ENCODE peak calls at places on chromosomes 3 and 15, in ten cellular contexts. One of them, this sample, is unnamed.

GRCh38 chr3:107431298-107432012 is 54.2 kb downstream of the CCDC54 start:
- DNase-seq in amniotic epithelial cell: peak
- DNase-seq in H9: peak
- DNase-seq in NCI-H526: no peak
- DNase-seq in HTR-8/SVneo: peak
- DNase-seq in caudate nucleus: peak
- DNase-seq in renal cortical epithelial cell: peak
- DNase-seq in right cardiac atrium: peak
- DNase-seq in HFF-Myc: no peak
- DNase-seq in fibroblast of pulmonary artery: peak
- DNase-seq in this sample: no peak

GRCh38 chr3:152688313-152688712 is 146.6 kb upstream of the P2RY1 start:
- DNase-seq in H9: peak
- DNase-seq in HFF-Myc: no peak
- DNase-seq in HTR-8/SVneo: no peak
- DNase-seq in caudate nucleus: no peak
- DNase-seq in fibroblast of pulmonary artery: no peak
- DNase-seq in NCI-H526: no peak
- DNase-seq in renal cortical epithelial cell: peak
- DNase-seq in right cardiac atrium: no peak
- DNase-seq in amniotic epithelial cell: no peak
- DNase-seq in this sample: peak

GRCh38 chr15:45604321-45604720 is 17.1 kb downstream of the BLOC1S6 start:
- DNase-seq in HTR-8/SVneo: no peak
- DNase-seq in fibroblast of pulmonary artery: no peak
- DNase-seq in NCI-H526: no peak
- DNase-seq in H9: no peak
- DNase-seq in renal cortical epithelial cell: no peak
- DNase-seq in right cardiac atrium: no peak
- DNase-seq in caudate nucleus: no peak
- DNase-seq in HFF-Myc: no peak
- DNase-seq in amniotic epithelial cell: peak
- DNase-seq in this sample: no peak

GRCh38 chr15:71841563-71841962 is 31.2 kb downstream of the NR2E3 start:
- DNase-seq in NCI-H526: no peak
- DNase-seq in caudate nucleus: no peak
- DNase-seq in fibroblast of pulmonary artery: no peak
- DNase-seq in H9: no peak
- DNase-seq in right cardiac atrium: no peak
- DNase-seq in renal cortical epithelial cell: no peak
- DNase-seq in HTR-8/SVneo: no peak
- DNase-seq in HFF-Myc: no peak
- DNase-seq in amniotic epithelial cell: no peak
- DNase-seq in this sample: no peak

GRCh38 chr3:111676177-111677021 is 81.3 kb upstream of the ZBED2 start:
- DNase-seq in renal cortical epithelial cell: peak
- DNase-seq in HTR-8/SVneo: peak
- DNase-seq in right cardiac atrium: no peak
- DNase-seq in H9: no peak
- DNase-seq in fibroblast of pulmonary artery: peak
- DNase-seq in HFF-Myc: no peak
- DNase-seq in amniotic epithelial cell: peak
- DNase-seq in NCI-H526: no peak
- DNase-seq in caudate nucleus: no peak
- DNase-seq in this sample: peak

GRCh38 chr15:69107025-69107620 is 53.3 kb upstream of the GLCE start:
- DNase-seq in HTR-8/SVneo: no peak
- DNase-seq in HFF-Myc: no peak
- DNase-seq in renal cortical epithelial cell: no peak
- DNase-seq in fibroblast of pulmonary artery: no peak
- DNase-seq in H9: no peak
- DNase-seq in caudate nucleus: no peak
- DNase-seq in right cardiac atrium: no peak
- DNase-seq in NCI-H526: no peak
- DNase-seq in amniotic epithelial cell: peak
- DNase-seq in this sample: peak

GRCh38 chr3:126891791-126892190 is 91.1 kb upstream of the PLXNA1 start:
- DNase-seq in H9: no peak
- DNase-seq in amniotic epithelial cell: no peak
- DNase-seq in renal cortical epithelial cell: no peak
- DNase-seq in fibroblast of pulmonary artery: no peak
- DNase-seq in NCI-H526: no peak
- DNase-seq in HFF-Myc: no peak
- DNase-seq in right cardiac atrium: no peak
- DNase-seq in HTR-8/SVneo: no peak
- DNase-seq in caudate nucleus: no peak
- DNase-seq in this sample: no peak

GRCh38 chr3:143294183-143294582 is 174.6 kb downstream of the CHST2 start:
- DNase-seq in H9: no peak
- DNase-seq in HTR-8/SVneo: no peak
- DNase-seq in right cardiac atrium: no peak
- DNase-seq in HFF-Myc: no peak
- DNase-seq in renal cortical epithelial cell: no peak
- DNase-seq in caudate nucleus: no peak
- DNase-seq in NCI-H526: no peak
- DNase-seq in fibroblast of pulmonary artery: no peak
- DNase-seq in amniotic epithelial cell: no peak
- DNase-seq in this sample: no peak

GRCh38 chr3:61594978-61595687 is 33.8 kb downstream of the PTPRG start:
- DNase-seq in HFF-Myc: no peak
- DNase-seq in NCI-H526: no peak
- DNase-seq in H9: no peak
- DNase-seq in caudate nucleus: no peak
- DNase-seq in right cardiac atrium: no peak
- DNase-seq in fibroblast of pulmonary artery: peak
- DNase-seq in renal cortical epithelial cell: no peak
- DNase-seq in amniotic epithelial cell: no peak
- DNase-seq in HTR-8/SVneo: no peak
- DNase-seq in this sample: peak

GRCh38 chr3:128922804-128923459 is 43.5 kb downstream of the ACAD9 start:
- DNase-seq in NCI-H526: no peak
- DNase-seq in H9: peak
- DNase-seq in right cardiac atrium: no peak
- DNase-seq in HFF-Myc: no peak
- DNase-seq in amniotic epithelial cell: no peak
- DNase-seq in HTR-8/SVneo: no peak
- DNase-seq in renal cortical epithelial cell: no peak
- DNase-seq in fibroblast of pulmonary artery: no peak
- DNase-seq in caudate nucleus: no peak
- DNase-seq in this sample: no peak

GRCh38 chr3:150722267-150722666 is 18.5 kb upstream of the ERICH6 start:
- DNase-seq in right cardiac atrium: no peak
- DNase-seq in fibroblast of pulmonary artery: no peak
- DNase-seq in caudate nucleus: no peak
- DNase-seq in HFF-Myc: no peak
- DNase-seq in amniotic epithelial cell: no peak
- DNase-seq in H9: no peak
- DNase-seq in renal cortical epithelial cell: no peak
- DNase-seq in HTR-8/SVneo: no peak
- DNase-seq in NCI-H526: no peak
- DNase-seq in this sample: no peak

GRCh38 chr3:195186041-195186709 is 84.8 kb downstream of the XXYLT1 start:
- DNase-seq in caudate nucleus: no peak
- DNase-seq in amniotic epithelial cell: no peak
- DNase-seq in H9: no peak
- DNase-seq in HTR-8/SVneo: no peak
- DNase-seq in fibroblast of pulmonary artery: no peak
- DNase-seq in right cardiac atrium: no peak
- DNase-seq in renal cortical epithelial cell: no peak
- DNase-seq in HFF-Myc: no peak
- DNase-seq in NCI-H526: no peak
- DNase-seq in this sample: no peak

GRCh38 chr15:71595846-71596553 is 214.4 kb upstream of the NR2E3 start:
- DNase-seq in HFF-Myc: no peak
- DNase-seq in right cardiac atrium: no peak
- DNase-seq in caudate nucleus: no peak
- DNase-seq in amniotic epithelial cell: peak
- DNase-seq in HTR-8/SVneo: no peak
- DNase-seq in H9: no peak
- DNase-seq in renal cortical epithelial cell: no peak
- DNase-seq in fibroblast of pulmonary artery: no peak
- DNase-seq in NCI-H526: no peak
- DNase-seq in this sample: no peak

GRCh38 chr3:159191454-159191853 is 389.6 kb downstream of the MFSD1 start:
- DNase-seq in amniotic epithelial cell: peak
- DNase-seq in renal cortical epithelial cell: peak
- DNase-seq in HFF-Myc: no peak
- DNase-seq in caudate nucleus: no peak
- DNase-seq in fibroblast of pulmonary artery: peak
- DNase-seq in NCI-H526: no peak
- DNase-seq in right cardiac atrium: no peak
- DNase-seq in HTR-8/SVneo: peak
- DNase-seq in H9: no peak
- DNase-seq in this sample: no peak

GRCh38 chr3:193814166-193814565 is 221.2 kb downstream of the OPA1 start:
- DNase-seq in H9: no peak
- DNase-seq in HTR-8/SVneo: no peak
- DNase-seq in amniotic epithelial cell: no peak
- DNase-seq in fibroblast of pulmonary artery: no peak
- DNase-seq in NCI-H526: no peak
- DNase-seq in renal cortical epithelial cell: no peak
- DNase-seq in caudate nucleus: no peak
- DNase-seq in HFF-Myc: no peak
- DNase-seq in right cardiac atrium: no peak
- DNase-seq in this sample: no peak

GRCh38 chr15:56978898-56979662 is 60.6 kb downstream of the TCF12 start:
- DNase-seq in HTR-8/SVneo: no peak
- DNase-seq in HFF-Myc: no peak
- DNase-seq in amniotic epithelial cell: no peak
- DNase-seq in NCI-H526: no peak
- DNase-seq in right cardiac atrium: no peak
- DNase-seq in caudate nucleus: no peak
- DNase-seq in renal cortical epithelial cell: no peak
- DNase-seq in H9: no peak
- DNase-seq in fibroblast of pulmonary artery: no peak
- DNase-seq in this sample: peak